ENCODE peak calls at places on chromosomes 6 and 20, in five cellular contexts. M is AG09309, J is HL-60, K is aorta, C is mammary epithelial cell. W is an unnamed sample.

GRCh38 chr6:147935656-147936055 is 407.0 kb upstream of the SASH1 start:
- DNase-seq in K (no peak), M (peak; percentile 39), C (no peak), J (no peak), W (no peak)

GRCh38 chr20:10790013-10790412 is 116.2 kb upstream of the JAG1 start:
- DNase-seq in J (peak; percentile 82), K (no peak), C (peak; percentile 42), M (no peak), W (no peak)

GRCh38 chr20:35010405-35011192 is 54.9 kb downstream of the MYH7B start:
- DNase-seq in C (no peak), J (no peak), K (no peak), M (no peak), W (no peak)

GRCh38 chr20:3282271-3283221 is 43.6 kb upstream of the SLC4A11 start:
- DNase-seq in K (no peak), J (no peak), C (no peak), M (no peak), W (no peak)

GRCh38 chr20:21706345-21707195 is 1.1 kb downstream of the PAX1 start:
- DNase-seq in M (no peak), J (no peak), K (no peak), C (no peak), W (no peak)

GRCh38 chr6:82568290-82568993 is 204.8 kb downstream of the TPBG start:
- DNase-seq in C (no peak), J (no peak), M (no peak), K (no peak), W (no peak)

GRCh38 chr6:158003910-158004695 is 22.4 kb downstream of the SYNJ2 start:
- DNase-seq in J (no peak), M (no peak), K (peak; percentile 39), C (no peak), W (no peak)

GRCh38 chr20:56359212-56360132 is 698 bp downstream of the FAM210B start:
- DNase-seq in M (no peak), K (peak; percentile 75), C (peak; percentile 75), J (no peak), W (peak; percentile 12)

GRCh38 chr6:28867078-28867414 is 56.7 kb downstream of the TRIM27 start:
- DNase-seq in K (no peak), C (no peak), J (no peak), M (no peak), W (no peak)

GRCh38 chr20:4782373-4782772 is 60.7 kb downstream of the PRND start:
- DNase-seq in M (no peak), J (no peak), K (no peak), C (no peak), W (no peak)

GRCh38 chr6:110509617-110510231 is 33.3 kb upstream of the SLC22A16 start:
- DNase-seq in K (no peak), M (peak; percentile 67), C (peak; percentile 94), J (no peak), W (no peak)

GRCh38 chr6:88662163-88662580 is 301.2 kb downstream of the RNGTT start:
- DNase-seq in J (no peak), K (no peak), M (no peak), C (no peak), W (no peak)

GRCh38 chr6:52672422-52673025 is 1.6 kb downstream of the TMEM14A start:
- DNase-seq in C (peak; percentile 87), M (no peak), K (no peak), J (no peak), W (no peak)

GRCh38 chr6:10569392-10570127 is 48.4 kb downstream of the GCNT2 start:
- DNase-seq in J (no peak), C (no peak), K (no peak), M (no peak), W (no peak)

GRCh38 chr20:29873946-29874345 is 1383.5 kb upstream of the DEFB115 start:
- DNase-seq in K (peak; percentile 78), J (peak; percentile 14), M (no peak), C (no peak), W (no peak)

GRCh38 chr20:56249244-56249955 is 868 bp downstream of the MC3R start:
- DNase-seq in M (no peak), J (peak; percentile 38), C (no peak), K (no peak), W (no peak)

GRCh38 chr6:132909742-132910141 is 95.4 kb downstream of the RPS12 start:
- DNase-seq in M (no peak), J (no peak), K (no peak), C (no peak), W (no peak)

GRCh38 chr20:11229772-11230171 is 556.0 kb upstream of the JAG1 start:
- DNase-seq in J (no peak), K (peak; percentile 81), M (peak; percentile 95), C (peak; percentile 98), W (no peak)

GRCh38 chr6:35496851-35497570 is at the start of gene TEAD3:
- DNase-seq in J (peak; percentile 41), M (no peak), C (peak; percentile 76), K (no peak), W (no peak)

GRCh38 chr6:6007311-6008113 is 787 bp upstream of the NRN1 start:
- DNase-seq in J (peak; percentile 39), K (no peak), C (peak; percentile 34), M (no peak), W (peak; percentile 47)

GRCh38 chr6:142926494-142927273 is 18.3 kb downstream of the HIVEP2 start:
- DNase-seq in M (no peak), C (peak; percentile 61), J (no peak), K (peak; percentile 89), W (peak; percentile 68)

GRCh38 chr20:39795401-39796272 is 833.5 kb downstream of the DHX35 start:
- DNase-seq in K (peak; percentile 43), M (no peak), J (no peak), C (peak; percentile 67), W (no peak)

GRCh38 chr20:52191132-52191435 is 495 bp downstream of the ZFP64 start:
- DNase-seq in K (no peak), M (no peak), J (no peak), C (no peak), W (no peak)

GRCh38 chr6:2708456-2708855 is 42.3 kb downstream of the MYLK4 start:
- DNase-seq in C (no peak), J (no peak), K (no peak), M (no peak), W (no peak)

GRCh38 chr6:9412951-9413559 is 977.7 kb upstream of the SLC35B3 start:
- DNase-seq in M (no peak), C (peak; percentile 19), J (peak; percentile 2), K (no peak), W (no peak)

GRCh38 chr6:86916393-86916792 is 20.9 kb upstream of the HTR1E start:
- DNase-seq in M (no peak), J (no peak), C (no peak), K (no peak), W (no peak)

GRCh38 chr20:48275325-48275724 is 490.0 kb upstream of the SULF2 start:
- DNase-seq in M (no peak), C (no peak), J (no peak), K (no peak), W (no peak)
- H3K4me3 ChIP-seq in M (no peak overlapping the region), C (no peak overlapping the region), J (no peak overlapping the region), K (no peak overlapping the region), W (no peak overlapping the region)

GRCh38 chr20:59007758-59008511 is 881 bp upstream of the CTSZ start:
- DNase-seq in K (peak; percentile 89), C (no peak), M (no peak), J (peak; percentile 78), W (no peak)
- H3K4me3 ChIP-seq in K (no peak overlapping the region), C (no peak overlapping the region), M (no peak overlapping the region), J (peak overlapping the region; percentile 59), W (no peak overlapping the region)

GRCh38 chr6:43427406-43428111 is at the start of gene ABCC10:
- DNase-seq in C (peak; percentile 95), M (peak; percentile 80), K (peak; percentile 97), J (peak; percentile 97), W (peak; percentile 98)

GRCh38 chr6:43428874-43429273 is 1.5 kb downstream of the ABCC10 start:
- DNase-seq in K (no peak), C (no peak), J (no peak), M (no peak), W (no peak)

GRCh38 chr6:43432009-43432945 is 4.9 kb downstream of the ABCC10 start:
- DNase-seq in K (no peak), C (no peak), M (no peak), J (no peak), W (no peak)

GRCh38 chr6:43428112-43428570 is 800 bp downstream of the ABCC10 start:
- DNase-seq in M (peak; percentile 4), K (no peak), J (no peak), C (no peak), W (no peak)

GRCh38 chr6:43426928-43427405 is 374 bp upstream of the ABCC10 start:
- DNase-seq in M (no peak), K (no peak), J (no peak), C (no peak), W (no peak)
- H3K4me3 ChIP-seq in M (peak overlapping the region; percentile 100), K (peak overlapping the region; percentile 12), J (peak overlapping the region; percentile 92), C (peak overlapping the region; percentile 64), W (peak overlapping the region; percentile 78)

GRCh38 chr6:154373971-154374370 is 17.4 kb upstream of the IPCEF1 start:
- DNase-seq in K (no peak), J (no peak), M (no peak), C (no peak), W (no peak)

GRCh38 chr6:154367839-154368695 is 11.5 kb upstream of the IPCEF1 start:
- DNase-seq in M (no peak), J (peak; percentile 86), C (peak; percentile 98), K (no peak), W (no peak)

GRCh38 chr6:154371337-154371736 is 14.7 kb upstream of the IPCEF1 start:
- DNase-seq in J (peak; percentile 73), C (no peak), M (no peak), K (no peak), W (no peak)

GRCh38 chr6:154367333-154367732 is 10.7 kb upstream of the IPCEF1 start:
- DNase-seq in M (no peak), C (no peak), J (peak; percentile 53), K (no peak), W (no peak)

GRCh38 chr6:154370545-154370944 is 13.9 kb upstream of the IPCEF1 start:
- DNase-seq in J (peak; percentile 62), M (no peak), K (no peak), C (peak; percentile 14), W (no peak)
- H3K4me3 ChIP-seq in J (no peak overlapping the region), M (no peak overlapping the region), K (no peak overlapping the region), C (no peak overlapping the region), W (no peak overlapping the region)